ENCODE peak calls at places on chromosomes 1 and 21, in five cellular contexts. K is fibroblast of pulmonary artery; T is GM23248; G is DMS153; F is activated CD4-positive, alpha-beta T cell treated with anti-CD3 and anti-CD28 coated beads, Interleukin-2, amount 50 U/mL, for 4 hours. N is an unnamed sample.

GRCh38 chr1:240691521-240692338 is 79.8 kb upstream of the GREM2 start:
- DNase-seq in F (peak; percentile 4), K (peak; percentile 38), G (peak; percentile 55), T (peak; percentile 85), N (peak; percentile 13)

GRCh38 chr21:41500931-41501381 is 7.0 kb downstream of the TMPRSS2 start:
- DNase-seq in G (peak; percentile 73), K (no peak), T (no peak), F (no peak), N (no peak)

GRCh38 chr1:85992756-85993155 is 163.8 kb downstream of the COL24A1 start:
- DNase-seq in G (no peak), F (no peak), K (peak; percentile 74), T (peak; percentile 62), N (no peak)

GRCh38 chr1:103489881-103490280 is 35.6 kb upstream of the RNPC3 start:
- DNase-seq in K (peak; percentile 7), F (no peak), T (peak; percentile 15), G (no peak), N (no peak)

GRCh38 chr1:232149302-232150201 is 480.4 kb downstream of the SIPA1L2 start:
- DNase-seq in K (peak; percentile 31), T (peak; percentile 68), F (no peak), G (no peak), N (no peak)

GRCh38 chr1:55669308-55669707 is 454.1 kb upstream of the USP24 start:
- DNase-seq in K (peak; percentile 81), T (peak; percentile 81), F (no peak), G (no peak), N (no peak)

GRCh38 chr1:9960705-9961562 is 17.7 kb downstream of the NMNAT1 start:
- DNase-seq in K (peak; percentile 6), T (no peak), G (peak; percentile 81), F (no peak), N (peak; percentile 22)

GRCh38 chr1:15942661-15943514 is 33.0 kb downstream of the ZBTB17 start:
- DNase-seq in T (no peak), G (no peak), K (no peak), F (no peak), N (no peak)

GRCh38 chr1:19427087-19427781 is 58.1 kb downstream of the CAPZB start:
- DNase-seq in T (peak; percentile 80), G (no peak), K (no peak), F (no peak), N (no peak)

GRCh38 chr1:174417921-174418320 is 29.8 kb upstream of the GPR52 start:
- DNase-seq in G (no peak), K (no peak), T (no peak), F (no peak), N (no peak)

GRCh38 chr21:36478207-36478701 is 1.7 kb downstream of the CLDN14 start:
- DNase-seq in G (no peak), T (peak; percentile 91), K (peak; percentile 80), F (no peak), N (no peak)